ENCODE peak calls at places on chromosome 20, in seven cellular contexts. E is OCI-LY7; L is CD8-positive, alpha-beta T cell; N is testis; P is IMR-90; O is pancreas; F is psoas muscle. C is an unnamed sample.

GRCh38 chr20:59994697-59995122 is 36.5 kb downstream of the CDH26 start:
- DNase-seq in E (no peak), L (no peak), N (peak; percentile 49), P (peak; percentile 20), O (no peak), F (no peak), C (no peak)

GRCh38 chr20:13325033-13325432 is 104.0 kb downstream of the ISM1 start:
- DNase-seq in E (no peak), L (no peak), N (peak; percentile 28), P (peak; percentile 16), O (no peak), F (no peak), C (no peak)

GRCh38 chr20:62430311-62430853 is 3.0 kb upstream of the RBBP8NL start:
- DNase-seq in E (no peak), L (no peak), N (no peak), P (no peak), O (no peak), F (no peak), C (no peak)

GRCh38 chr20:64145458-64146300 is 18.6 kb upstream of the MYT1 start:
- DNase-seq in E (no peak), L (no peak), N (no peak), P (no peak), O (no peak), F (no peak), C (no peak)

GRCh38 chr20:21503345-21503744 is 10.5 kb downstream of the NKX2-2 start:
- DNase-seq in E (peak; percentile 8), L (no peak), N (no peak), P (peak; percentile 14), O (no peak), F (no peak), C (no peak)

GRCh38 chr20:42740191-42740870 is 449.4 kb downstream of the PTPRT start:
- DNase-seq in E (no peak), L (no peak), N (no peak), P (no peak), O (no peak), F (no peak), C (no peak)

GRCh38 chr20:13717631-13718044 is 67.1 kb downstream of the ESF1 start:
- DNase-seq in E (no peak), L (no peak), N (no peak), P (no peak), O (no peak), F (no peak), C (peak; percentile 78)

GRCh38 chr20:60212695-60213094 is 254.5 kb downstream of the CDH26 start:
- DNase-seq in E (no peak), L (no peak), N (no peak), P (no peak), O (no peak), F (no peak), C (no peak)

GRCh38 chr20:39004508-39004907 is 42.4 kb downstream of the DHX35 start:
- DNase-seq in E (no peak), L (peak; percentile 22), N (no peak), P (no peak), O (no peak), F (no peak), C (no peak)

GRCh38 chr20:36098364-36098763 is 56.2 kb upstream of the EPB41L1 start:
- DNase-seq in E (peak; percentile 95), L (no peak), N (peak; percentile 42), P (peak; percentile 40), O (peak; percentile 64), F (no peak), C (peak; percentile 64)

GRCh38 chr20:822651-823325 is 10.7 kb upstream of the FAM110A start:
- DNase-seq in E (no peak), L (no peak), N (no peak), P (no peak), O (no peak), F (no peak), C (no peak)

GRCh38 chr20:37775200-37775599 is 81.4 kb downstream of the CTNNBL1 start:
- DNase-seq in E (no peak), L (no peak), N (no peak), P (peak; percentile 34), O (no peak), F (no peak), C (no peak)

GRCh38 chr20:10674684-10675455 is 1.1 kb upstream of the JAG1 start:
- DNase-seq in E (peak; percentile 76), L (no peak), N (peak; percentile 83), P (peak; percentile 66), O (peak; percentile 85), F (peak; percentile 87), C (peak; percentile 73)

GRCh38 chr20:63177785-63178444 is 38.0 kb downstream of the YTHDF1 start:
- DNase-seq in E (no peak), L (no peak), N (no peak), P (no peak), O (no peak), F (no peak), C (no peak)

DNA sequence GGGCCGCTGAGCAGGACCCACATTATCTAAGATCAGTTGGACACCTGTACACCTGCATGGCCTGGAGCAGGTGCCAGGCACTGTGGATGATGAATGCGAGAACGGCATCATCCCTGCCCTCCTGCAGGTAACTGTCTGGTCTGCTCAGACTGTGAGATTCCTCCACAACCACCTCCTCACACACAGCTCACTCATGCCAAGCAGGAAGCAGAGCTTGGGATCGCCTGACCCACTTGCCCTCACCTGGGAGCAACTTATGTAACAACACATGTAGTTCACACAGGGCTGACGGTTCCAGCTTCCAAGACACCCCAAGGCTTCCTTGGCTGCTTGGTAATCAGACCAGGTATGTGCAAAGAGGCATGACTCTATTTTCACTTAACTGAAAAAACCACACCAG is 359.2 kb downstream of the PREX1 start:
- DNase-seq in E (no peak), L (no peak), N (no peak), P (no peak), O (no peak), F (no peak), C (no peak)
- TF ChIP-seq CTCF in E (no peak), L (no peak), N (no peak), P (no peak), O (no peak), F (no peak), C (no peak)

GRCh38 chr20:6613280-6613861 is 154.1 kb upstream of the BMP2 start:
- DNase-seq in E (no peak), L (no peak), N (no peak), P (no peak), O (no peak), F (no peak), C (no peak)
- H3K36me3 ChIP-seq in E (no peaks in the 10 kb centered on the region), L (no peaks in the 10 kb centered on the region), N (no peaks in the 10 kb centered on the region), P (no peaks in the 10 kb centered on the region), O (no peaks in the 10 kb centered on the region), F (no peaks in the 10 kb centered on the region), C (no peaks in the 10 kb centered on the region)

GRCh38 chr20:2210646-2211556 is 84.9 kb upstream of the TGM3 start:
- DNase-seq in E (no peak), L (no peak), N (peak; percentile 32), P (peak; percentile 75), O (peak; percentile 23), F (no peak), C (no peak)
- TF ChIP-seq CTCF in E (no peak), L (no peak), N (no peak), P (no peak), O (no peak), F (no peak), C (no peak)

DNA sequence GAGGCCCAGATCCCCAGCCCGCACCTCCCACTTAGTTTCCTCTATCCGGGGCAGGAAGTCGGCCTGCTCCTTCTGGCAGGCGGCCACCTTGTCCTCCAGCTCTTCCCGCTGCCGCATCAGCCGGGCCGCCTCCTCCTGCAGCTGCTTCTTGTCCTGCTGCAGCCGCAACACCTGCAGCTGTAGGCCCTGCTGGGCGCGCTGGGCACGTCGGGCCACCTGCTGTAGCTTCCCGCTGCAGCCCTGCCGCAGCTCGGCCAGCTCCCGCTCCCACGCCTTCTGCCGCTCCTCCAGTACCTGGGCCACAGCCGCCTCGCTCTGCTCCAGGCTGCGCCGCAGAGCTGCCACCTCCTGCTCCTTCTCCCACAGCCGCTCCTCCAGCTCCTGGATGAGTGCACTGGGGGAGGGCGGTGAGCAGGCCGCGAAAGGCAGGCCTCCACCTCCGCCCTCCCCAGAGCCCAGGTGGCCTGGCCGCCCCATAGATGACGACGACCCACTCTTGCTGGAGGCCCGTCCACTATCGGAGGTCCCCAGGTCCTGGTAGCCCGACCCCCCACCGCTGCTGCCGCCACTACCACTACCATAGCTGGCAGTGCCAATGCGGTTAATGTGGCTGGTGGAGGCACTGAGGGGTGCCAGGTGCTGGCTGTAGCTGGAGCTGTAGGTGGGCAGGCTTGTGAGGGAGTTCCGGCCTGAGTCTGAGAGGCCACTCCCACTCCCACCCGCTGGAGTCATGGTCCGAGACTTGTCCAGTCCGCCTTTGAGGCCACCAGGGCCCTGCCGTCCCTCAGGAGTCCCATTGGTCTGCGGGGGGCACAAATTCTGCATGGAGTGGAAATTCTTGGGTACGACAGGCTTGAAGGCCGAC is 6.0 kb upstream of the FASTKD5 start:
- DNase-seq in E (no peak), L (no peak), N (peak; percentile 43), P (peak; percentile 63), O (no peak), F (peak; percentile 69), C (no peak)
- H3K36me3 ChIP-seq in E (no peaks in the 10 kb centered on the region), L (no peaks in the 10 kb centered on the region), N (no peaks in the 10 kb centered on the region), P (no peaks in the 10 kb centered on the region), O (no peaks in the 10 kb centered on the region), F (no peaks in the 10 kb centered on the region), C (no peaks in the 10 kb centered on the region)

DNA sequence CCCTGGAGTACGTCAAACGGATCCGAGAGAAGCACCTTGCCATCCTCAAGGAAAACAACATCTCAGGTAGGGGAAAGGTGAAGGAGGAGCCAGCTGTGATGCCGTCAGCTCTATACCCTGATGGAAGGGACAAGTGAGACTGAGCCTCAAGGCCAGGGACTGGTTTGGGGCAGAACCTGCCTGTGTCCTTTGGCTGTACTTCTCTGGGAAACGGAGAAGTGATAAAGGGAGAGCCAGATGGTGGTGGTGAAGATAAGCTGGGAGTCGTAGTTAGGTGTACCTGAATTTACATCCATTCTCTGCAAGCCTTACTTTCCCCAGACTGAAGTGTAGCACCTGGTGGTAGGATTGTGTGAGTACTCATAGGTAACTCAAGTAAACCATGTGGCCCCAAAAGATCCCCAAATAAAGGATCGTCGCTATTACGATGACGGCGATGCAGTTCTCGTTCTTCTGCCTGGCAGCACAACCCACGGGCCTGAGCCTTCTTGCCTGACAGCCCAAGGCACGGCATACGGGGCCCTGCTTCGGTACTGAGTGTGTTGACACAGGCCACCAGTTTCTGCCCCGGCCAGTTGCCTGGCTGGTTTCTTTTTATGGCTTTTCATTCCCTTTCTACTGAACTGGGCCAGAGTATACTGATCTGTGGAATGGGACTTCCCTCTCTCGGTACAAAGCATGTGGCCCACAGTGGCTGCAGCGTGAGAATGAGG is 10.6 kb downstream of the PCIF1 start:
- DNase-seq in E (no peak), L (no peak), N (no peak), P (no peak), O (peak; percentile 48), F (no peak), C (no peak)
- TF ChIP-seq CTCF in E (no peak), L (no peak), N (no peak), P (no peak), O (no peak), F (no peak), C (no peak)

DNA sequence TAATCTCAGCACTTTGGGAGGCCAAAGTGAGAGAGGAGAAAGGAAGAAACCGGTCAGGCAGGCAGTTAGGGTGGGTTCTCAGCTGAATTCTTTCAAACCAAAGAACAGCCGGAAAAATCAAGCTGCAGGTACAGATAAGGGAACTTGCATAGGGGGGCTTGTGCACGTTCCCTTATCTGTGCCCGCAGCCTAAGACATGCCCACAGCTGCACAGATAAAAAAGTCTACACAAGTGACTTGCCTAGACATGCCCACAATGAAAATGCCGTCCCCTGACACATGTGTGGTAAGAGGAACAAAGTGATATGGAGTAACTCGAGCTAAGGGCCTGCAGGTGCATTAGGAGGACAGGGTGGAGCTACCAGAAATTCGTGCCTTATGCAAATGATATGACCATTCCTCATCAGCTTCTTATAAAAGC is 175.8 kb upstream of the SALL4 start:
- DNase-seq in E (peak; percentile 56), L (no peak), N (no peak), P (no peak), O (no peak), F (no peak), C (peak; percentile 3)
- H3K36me3 ChIP-seq in E (no peaks in the 10 kb centered on the region), L (no peaks in the 10 kb centered on the region), N (no peaks in the 10 kb centered on the region), P (no peaks in the 10 kb centered on the region), O (no peaks in the 10 kb centered on the region), F (no peaks in the 10 kb centered on the region), C (no peaks in the 10 kb centered on the region)

C was measured in GM06990.